ENCODE peak calls at places on chromosomes 7 and 10, in six cellular contexts. Z, X, S, L, C and K are unnamed samples.

GRCh38 chr10:26334932-26335573 is 103.1 kb upstream of the APBB1IP start:
- DNase-seq in X (peak), S (peak), L (peak), C (peak), Z (peak), K (peak)

GRCh38 chr7:100465702-100466311 is 1.7 kb upstream of the SPACDR start:
- DNase-seq in L (no peak), S (no peak), X (no peak), C (peak), Z (no peak), K (no peak)

GRCh38 chr7:123367508-123368122 is 166.8 kb downstream of the IQUB start:
- DNase-seq in L (no peak), C (peak), S (peak), X (no peak), Z (no peak), K (no peak)

GRCh38 chr10:2813277-2813676 is 254.1 kb upstream of the PFKP start:
- DNase-seq in L (no peak), Z (no peak), X (no peak), S (no peak), C (no peak), K (no peak)

GRCh38 chr7:79507161-79507560 is 53.7 kb upstream of the MAGI2 start:
- DNase-seq in S (no peak), X (no peak), C (no peak), Z (no peak), L (no peak), K (no peak)

GRCh38 chr7:40298421-40298820 is 163.6 kb downstream of the SUGCT start:
- DNase-seq in C (peak), S (no peak), Z (peak), X (no peak), L (no peak), K (no peak)

GRCh38 chr10:99125879-99126278 is 109.8 kb downstream of the HPSE2 start:
- DNase-seq in S (no peak), X (no peak), L (no peak), Z (no peak), C (no peak), K (no peak)

GRCh38 chr10:88152720-88153119 is 289.3 kb downstream of the PTEN start:
- DNase-seq in Z (peak), L (peak), C (peak), S (no peak), X (peak), K (peak)

GRCh38 chr10:29530112-29530976 is 104.4 kb downstream of the SVIL start:
- DNase-seq in L (no peak), Z (no peak), S (no peak), X (no peak), C (no peak), K (no peak)

GRCh38 chr7:81608748-81609382 is 161.0 kb downstream of the HGF start:
- DNase-seq in L (no peak), C (peak), S (no peak), X (no peak), Z (no peak), K (no peak)

GRCh38 chr7:37312608-37313007 is 136.1 kb downstream of the ELMO1 start:
- DNase-seq in L (no peak), X (no peak), C (no peak), S (no peak), Z (no peak), K (no peak)

GRCh38 chr10:115710136-115710535 is 562.9 kb downstream of the GFRA1 start:
- DNase-seq in S (no peak), X (no peak), C (no peak), Z (no peak), L (no peak), K (no peak)

GRCh38 chr10:58137813-58138212 is 129.9 kb downstream of the IPMK start:
- DNase-seq in S (no peak), C (no peak), X (no peak), Z (no peak), L (no peak), K (no peak)

GRCh38 chr10:131452926-131453771 is 141.6 kb upstream of the TCERG1L start:
- DNase-seq in S (no peak), X (no peak), Z (no peak), L (no peak), C (no peak), K (no peak)

GRCh38 chr10:99654791-99655190 is 4.5 kb upstream of the ENTPD7 start:
- DNase-seq in C (no peak), X (no peak), L (no peak), S (no peak), Z (peak), K (no peak)

GRCh38 chr10:99224766-99225165 is 10.9 kb downstream of the HPSE2 start:
- DNase-seq in Z (no peak), X (no peak), S (no peak), L (no peak), C (no peak), K (no peak)

GRCh38 chr10:46999217-46999616 is 88.0 kb downstream of the PTPN20 start:
- DNase-seq in S (no peak), C (no peak), L (no peak), X (no peak), Z (no peak), K (no peak)

GRCh38 chr7:101235522-101235921 is 2.1 kb downstream of the CLDN15 start:
- DNase-seq in S (no peak), Z (no peak), C (no peak), X (no peak), L (no peak), K (no peak)

GRCh38 chr7:148356303-148356702 is 234.3 kb upstream of the C7orf33 start:
- DNase-seq in C (peak), X (no peak), L (no peak), Z (no peak), S (no peak), K (no peak)

GRCh38 chr7:47501406-47501805 is 80.5 kb downstream of the TNS3 start:
- DNase-seq in L (no peak), S (no peak), X (no peak), C (peak), Z (no peak), K (no peak)

GRCh38 chr10:50541317-50541716 is 82.4 kb downstream of the SGMS1 start:
- DNase-seq in Z (no peak), X (no peak), S (no peak), C (no peak), L (no peak), K (no peak)

GRCh38 chr10:22252801-22253577 is 35.2 kb upstream of the EBLN1 start:
- DNase-seq in S (no peak), C (no peak), X (no peak), Z (no peak), L (peak), K (no peak)

GRCh38 chr7:94656925-94657731 is 1.2 kb upstream of the SGCE start:
- DNase-seq in S (no peak), X (no peak), L (peak), Z (peak), C (peak), K (no peak)

DNA sequence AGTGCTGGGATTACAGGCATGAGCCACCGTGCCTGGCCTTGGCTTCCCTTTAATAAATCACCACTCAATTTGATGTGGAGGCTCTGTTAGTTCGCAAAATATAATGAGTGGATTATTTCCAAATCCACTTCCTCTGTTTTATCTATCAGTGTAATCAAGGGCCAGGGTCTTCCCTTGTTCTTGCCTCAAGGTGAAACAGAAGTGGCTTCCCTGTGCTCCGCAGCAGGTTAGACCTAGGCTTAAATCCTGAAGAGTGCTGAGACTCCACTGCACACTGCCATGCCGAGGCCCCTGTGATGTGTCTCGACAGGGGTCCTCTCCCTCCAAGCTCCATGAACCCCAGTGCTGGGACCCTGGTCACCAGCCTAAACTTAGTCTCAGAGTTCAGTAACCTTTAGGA is 59.0 kb downstream of the MDH2 start:
- DNase-seq in C (no peak), L (no peak), X (no peak), S (no peak), Z (no peak), K (no peak)
- TF ChIP-seq CTCF in C (no peak), L (no peak), X (no peak), S (no peak), Z (no peak), K (no peak)

GRCh38 chr10:74738543-74738942 is 87.9 kb upstream of the KAT6B start:
- DNase-seq in X (no peak), Z (no peak), C (no peak), S (no peak), L (no peak), K (no peak)
- TF ChIP-seq CTCF in X (no peak), Z (no peak), C (no peak), S (no peak), L (no peak), K (no peak)

GRCh38 chr7:145850636-145851035 is 266.0 kb upstream of the CNTNAP2 start:
- DNase-seq in C (no peak), Z (no peak), S (no peak), L (no peak), X (no peak), K (no peak)

GRCh38 chr7:145845345-145845744 is 271.3 kb upstream of the CNTNAP2 start:
- DNase-seq in Z (no peak), S (no peak), L (no peak), X (no peak), C (no peak), K (no peak)

GRCh38 chr7:145848691-145849090 is 267.9 kb upstream of the CNTNAP2 start:
- DNase-seq in C (no peak), X (no peak), L (no peak), Z (no peak), S (no peak), K (no peak)
- TF ChIP-seq CTCF in C (no peak), X (no peak), L (no peak), Z (no peak), S (peak), K (no peak)

GRCh38 chr7:44964831-44965440 is 13.9 kb downstream of the MYO1G start:
- DNase-seq in L (no peak), Z (no peak), X (no peak), S (no peak), C (no peak), K (no peak)
- TF ChIP-seq CTCF in L (no peak), Z (no peak), X (no peak), S (peak), C (no peak), K (no peak)

GRCh38 chr10:21172774-21173432 is 275.8 kb upstream of the NEBL start:
- DNase-seq in L (no peak), C (peak), Z (no peak), S (no peak), X (no peak), K (no peak)

GRCh38 chr10:21173433-21173963 is 276.4 kb upstream of the NEBL start:
- DNase-seq in C (no peak), Z (no peak), L (peak), S (no peak), X (no peak), K (no peak)

GRCh38 chr10:21174670-21175495 is 277.8 kb upstream of the NEBL start:
- DNase-seq in C (no peak), L (no peak), Z (no peak), S (no peak), X (no peak), K (no peak)

GRCh38 chr10:21175797-21176196 is 278.7 kb upstream of the NEBL start:
- DNase-seq in Z (no peak), C (no peak), X (no peak), S (no peak), L (no peak), K (no peak)

DNA sequence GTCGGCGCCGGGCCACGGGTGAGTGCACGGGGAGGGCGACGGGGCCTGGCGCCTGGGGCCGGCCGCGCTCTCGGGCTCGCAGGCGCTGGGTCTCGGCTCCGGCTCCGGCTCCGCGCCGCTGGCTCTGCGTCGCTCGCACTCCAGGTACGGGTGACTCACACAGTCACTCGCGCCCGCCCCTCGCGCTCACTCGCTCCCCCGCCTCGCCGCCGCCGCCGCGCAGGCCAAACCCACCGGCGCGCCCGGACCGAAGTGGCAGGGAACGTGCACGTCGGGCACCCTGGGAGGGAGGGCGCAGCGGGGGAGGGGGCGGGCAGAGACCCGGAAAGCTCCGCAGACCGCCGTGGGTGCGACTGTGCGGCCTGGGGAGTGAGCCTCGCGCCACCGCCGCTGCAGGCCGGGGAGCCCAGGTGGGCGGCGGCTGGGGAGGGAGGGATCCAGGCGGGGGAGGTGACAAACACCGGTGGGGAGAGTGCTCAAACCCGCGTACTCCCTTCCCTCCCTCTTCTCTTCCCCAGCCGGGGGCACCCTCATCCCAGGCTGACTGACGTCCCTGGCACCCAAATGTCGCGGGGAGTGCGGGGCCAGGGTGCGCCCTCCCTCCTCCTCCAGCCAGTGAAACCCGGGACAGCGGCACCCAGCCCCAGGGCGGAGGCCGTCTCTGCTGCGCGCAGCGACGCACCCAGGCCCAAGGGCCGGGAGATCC is 277.0 kb upstream of the NEBL start:
- DNase-seq in X (no peak), L (peak), Z (no peak), S (no peak), C (peak), K (no peak)
- TF ChIP-seq CTCF in X (no peak), L (no peak), Z (no peak), S (peak), C (no peak), K (no peak)

GRCh38 chr7:127226685-127227374 is 25.9 kb downstream of the GRM8 start:
- DNase-seq in X (no peak), L (no peak), S (no peak), C (no peak), Z (no peak), K (no peak)
- TF ChIP-seq CTCF in X (no peak), L (no peak), S (no peak), C (no peak), Z (no peak), K (no peak)

GRCh38 chr7:132394283-132395003 is 181.8 kb downstream of the PLXNA4 start:
- DNase-seq in Z (no peak), S (no peak), L (no peak), X (no peak), C (no peak), K (no peak)
- TF ChIP-seq CTCF in Z (peak), S (no peak), L (peak), X (peak), C (peak), K (peak)